ENCODE peak calls at places on chromosomes 3 and 15, in ten cellular contexts. P, N, X, E, V, T, B, R, Q and F are unnamed samples.

GRCh38 chr3:79423417-79423816 is 344.4 kb downstream of the ROBO1 start:
- DNase-seq in P (no peak), N (no peak), X (no peak), E (no peak), V (no peak), T (no peak), B (no peak), R (no peak), Q (no peak), F (no peak)

GRCh38 chr3:32305477-32305876 is 67.0 kb downstream of the CMTM8 start:
- DNase-seq in P (no peak), N (no peak), X (no peak), E (no peak), V (no peak), T (no peak), B (no peak), R (no peak), Q (no peak), F (no peak)

GRCh38 chr3:7392206-7392605 is 531.3 kb downstream of the GRM7 start:
- DNase-seq in P (no peak), N (no peak), X (no peak), E (no peak), V (no peak), T (no peak), B (no peak), R (no peak), Q (no peak), F (no peak)

GRCh38 chr15:100332231-100332630 is 9.5 kb downstream of the ADAMTS17 start:
- DNase-seq in P (no peak), N (no peak), X (no peak), E (no peak), V (no peak), T (no peak), B (no peak), R (no peak), Q (no peak), F (no peak)

GRCh38 chr3:170204023-170204472 is 18.2 kb upstream of the PRKCI start:
- DNase-seq in P (no peak), N (no peak), X (no peak), E (no peak), V (no peak), T (no peak), B (peak), R (no peak), Q (no peak), F (no peak)

GRCh38 chr3:97821413-97821809 is 400 bp upstream of the CRYBG3 start:
- DNase-seq in P (no peak), N (no peak), X (peak), E (no peak), V (no peak), T (peak), B (peak), R (peak), Q (peak), F (peak)

GRCh38 chr3:175287361-175287963 is 428.3 kb downstream of the NAALADL2 start:
- DNase-seq in P (no peak), N (no peak), X (no peak), E (no peak), V (peak), T (no peak), B (no peak), R (no peak), Q (no peak), F (no peak)

GRCh38 chr3:90129710-90130109 is 1022.3 kb downstream of the EPHA3 start:
- DNase-seq in P (no peak), N (no peak), X (no peak), E (no peak), V (no peak), T (no peak), B (no peak), R (no peak), Q (no peak), F (no peak)